ENCODE peak calls at places on chromosome 17, in four cellular contexts. A, F, N and B are unnamed samples.
A peak's percentile ranks its signal among the peaks of the same experiment; 100 is the strongest.

GRCh38 chr17:80012751-80013741 is 22.6 kb downstream of the TBC1D16 start:
- DNase-seq in F (no peak), A (no peak), N (no peak), B (no peak)

GRCh38 chr17:1562178-1562643 is 381 bp downstream of the PITPNA start:
- DNase-seq in F (peak; percentile 42), N (peak; percentile 85), A (no peak), B (no peak)

GRCh38 chr17:39618252-39618913 is 8.4 kb upstream of the PPP1R1B start:
- DNase-seq in F (no peak), A (no peak), N (peak; percentile 64), B (peak; percentile 45)

GRCh38 chr17:80732268-80732667 is 187.6 kb downstream of the RPTOR start:
- DNase-seq in A (no peak), N (no peak), F (no peak), B (no peak)

GRCh38 chr17:79461041-79461440 is 149.8 kb downstream of the RBFOX3 start:
- DNase-seq in N (no peak), A (no peak), F (no peak), B (no peak)

GRCh38 chr17:35052240-35052608 is 11.3 kb downstream of the RFFL start:
- DNase-seq in F (no peak), A (no peak), N (no peak), B (no peak)

GRCh38 chr17:19724501-19725420 is 8.4 kb upstream of the SLC47A2 start:
- DNase-seq in F (no peak), A (no peak), N (no peak), B (peak; percentile 71)

GRCh38 chr17:14815079-14815478 is 450.0 kb downstream of the PMP22 start:
- DNase-seq in F (no peak), A (no peak), N (no peak), B (no peak)

GRCh38 chr17:69870091-69870530 is 204.9 kb upstream of the KCNJ16 start:
- DNase-seq in N (no peak), A (no peak), F (no peak), B (no peak)

GRCh38 chr17:58577696-58578095 is 63.3 kb upstream of the MTMR4 start:
- DNase-seq in N (peak; percentile 56), F (peak; percentile 57), A (peak; percentile 77), B (peak; percentile 83)

GRCh38 chr17:30368896-30369720 is 9.6 kb upstream of the CPD start:
- DNase-seq in F (no peak), N (no peak), A (no peak), B (no peak)

GRCh38 chr17:12667299-12667958 is 1.7 kb downstream of the MYOCD start:
- DNase-seq in F (peak; percentile 11), A (peak; percentile 40), N (peak; percentile 13), B (peak; percentile 54)

GRCh38 chr17:79840204-79840988 is 1.2 kb upstream of the CBX4 start:
- DNase-seq in N (peak; percentile 85), A (no peak), F (no peak), B (peak; percentile 76)

GRCh38 chr17:8695241-8695640 is 49.4 kb downstream of the CCDC42 start:
- DNase-seq in A (no peak), N (no peak), F (no peak), B (no peak)

GRCh38 chr17:15038656-15039055 is 226.5 kb downstream of the PMP22 start:
- DNase-seq in F (no peak), N (no peak), A (no peak), B (no peak)

GRCh38 chr17:47708312-47708863 is 14.4 kb downstream of the TBKBP1 start:
- DNase-seq in N (no peak), F (no peak), A (no peak), B (no peak)

GRCh38 chr17:79562806-79563141 is 48.1 kb downstream of the RBFOX3 start:
- DNase-seq in F (no peak), A (no peak), N (no peak), B (no peak)

GRCh38 chr17:8532021-8532420 is 96.3 kb downstream of the NDEL1 start:
- DNase-seq in F (peak; percentile 88), A (no peak), N (no peak), B (no peak)

GRCh38 chr17:64327201-64327930 is 63.3 kb downstream of the PECAM1 start:
- DNase-seq in N (no peak), F (no peak), A (no peak), B (peak; percentile 35)

GRCh38 chr17:13074026-13074425 is 56.2 kb upstream of the ELAC2 start:
- DNase-seq in A (peak; percentile 6), N (no peak), F (no peak), B (no peak)

GRCh38 chr17:78242024-78242742 is 10.8 kb downstream of the TMEM235 start:
- DNase-seq in N (no peak), A (no peak), F (no peak), B (no peak)

GRCh38 chr17:56707312-56708219 is 114.1 kb downstream of the NOG start:
- DNase-seq in F (no peak), N (no peak), A (no peak), B (no peak)

GRCh38 chr17:9645858-9646555 is 690 bp downstream of the USP43 start:
- DNase-seq in F (peak; percentile 21), A (peak; percentile 12), N (peak; percentile 27), B (peak; percentile 78)

GRCh38 chr17:79615446-79615845 is 4.6 kb upstream of the RBFOX3 start:
- DNase-seq in F (no peak), A (no peak), N (no peak), B (no peak)

GRCh38 chr17:4407216-4407615 is 26.5 kb upstream of the SPNS3 start:
- DNase-seq in N (no peak), A (no peak), F (no peak), B (peak; percentile 45)

GRCh38 chr17:4405699-4406098 is 28.0 kb upstream of the SPNS3 start:
- DNase-seq in N (no peak), F (no peak), A (no peak), B (no peak)

GRCh38 chr17:4406386-4406785 is 27.4 kb upstream of the SPNS3 start:
- DNase-seq in A (no peak), N (no peak), F (no peak), B (no peak)

GRCh38 chr17:4409659-4410058 is 24.1 kb upstream of the SPNS3 start:
- DNase-seq in N (no peak), A (no peak), F (no peak), B (no peak)

GRCh38 chr17:4407851-4408250 is 25.9 kb upstream of the SPNS3 start:
- DNase-seq in A (no peak), F (no peak), N (no peak), B (no peak)
- TF ChIP-seq JUND in A (no peak), F (no peak), N (no peak), B (no peak)

DNA sequence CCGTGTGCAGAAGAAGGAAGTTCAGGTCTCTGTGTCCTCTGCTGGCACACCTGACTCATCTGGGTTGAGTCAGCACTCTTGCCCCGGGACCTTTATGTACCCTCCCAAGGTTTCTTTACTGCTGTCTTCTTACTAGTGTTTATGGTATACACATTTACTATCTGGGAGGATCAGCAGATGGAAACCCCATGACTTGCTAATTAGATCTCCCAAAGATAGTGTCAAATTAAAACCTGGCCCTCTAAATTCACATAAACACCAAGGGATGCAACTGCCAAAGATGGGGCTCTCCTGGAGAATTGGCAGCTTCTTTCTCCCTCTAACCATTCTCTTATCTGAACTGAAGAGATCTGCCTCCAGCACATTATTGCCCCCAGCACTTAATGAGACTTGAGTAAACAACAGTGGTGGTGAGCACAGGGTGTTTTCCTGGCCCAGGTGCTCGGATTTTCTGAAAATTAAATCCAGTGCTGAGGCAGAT is 718.1 kb upstream of the SOX9 start:
- DNase-seq in A (no peak), N (peak; percentile 24), F (no peak), B (no peak)
- TF ChIP-seq JUND in A (peak; percentile 82), N (no peak), F (no peak), B (no peak)

GRCh38 chr17:27495460-27495859 is 39.2 kb downstream of the KSR1 start:
- DNase-seq in A (no peak), N (no peak), F (no peak), B (no peak)
- TF ChIP-seq JUND in A (no peak), N (no peak), F (no peak), B (no peak)

DNA sequence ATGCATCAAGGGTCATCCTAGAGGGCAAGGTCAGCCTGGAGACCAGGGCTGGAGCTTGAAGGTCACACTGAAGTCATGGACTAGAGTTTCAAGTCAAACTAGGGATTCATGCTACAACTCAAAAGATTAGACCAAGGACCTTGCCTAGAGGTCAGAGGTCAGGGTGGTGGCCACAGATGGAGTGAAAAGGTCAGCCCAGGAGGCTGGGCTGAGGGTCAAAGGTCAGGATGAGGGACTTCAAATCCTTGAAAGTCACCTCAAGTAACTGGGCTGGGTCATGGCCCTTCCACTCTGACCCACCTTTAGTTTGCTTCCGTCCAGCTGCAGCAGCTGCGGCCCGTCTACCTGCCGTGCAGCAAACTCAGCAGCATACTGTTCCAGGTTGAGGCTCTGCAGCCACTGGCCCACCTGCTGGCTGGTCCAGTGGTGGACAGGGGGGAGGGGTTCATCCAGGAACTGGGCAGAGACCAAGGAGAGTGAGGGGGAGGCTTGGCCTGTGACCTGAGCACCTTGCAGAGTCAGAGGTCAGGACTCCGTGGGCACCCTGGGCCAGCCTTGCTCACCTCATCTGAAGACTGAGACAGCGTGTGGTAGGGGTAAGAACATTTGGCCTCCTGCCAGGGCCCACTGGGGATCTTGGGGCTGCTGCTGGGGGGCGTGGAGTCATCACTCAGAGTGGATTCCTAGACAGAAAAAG is 16.2 kb downstream of the SAMD14 start:
- DNase-seq in N (no peak), F (no peak), A (no peak), B (no peak)
- TF ChIP-seq JUND in N (no peak), F (no peak), A (no peak), B (no peak)

DNA sequence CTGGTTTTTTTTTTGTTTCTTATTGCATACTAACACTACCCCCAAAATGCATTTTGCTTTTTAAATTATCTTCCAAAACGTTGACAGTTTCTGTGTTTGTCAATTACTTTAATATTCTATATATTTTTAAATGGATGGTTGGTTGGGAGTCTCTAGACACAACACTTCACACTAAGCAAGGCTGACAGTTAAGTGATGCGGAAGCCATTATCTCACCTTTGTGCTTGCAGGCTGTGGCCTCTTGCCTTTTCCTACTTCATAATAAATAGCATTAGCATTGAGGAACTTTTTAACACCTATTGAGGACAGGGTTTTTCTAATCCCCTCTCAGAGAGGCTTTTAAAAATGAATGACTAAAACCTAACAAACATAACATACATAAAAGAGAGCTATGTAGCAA is 280.8 kb upstream of the TBX2 start:
- DNase-seq in A (no peak), N (no peak), F (no peak), B (no peak)
- TF ChIP-seq JUND in A (no peak), N (no peak), F (no peak), B (no peak)